ENCODE peak calls at places on chromosomes 7 and 10, in eight cellular contexts. One of them, this sample, is unnamed.

GRCh38 chr7:157355784-157356511 is 19.1 kb downstream of the DNAJB6 start:
- DNase-seq in T-helper 17 cell: no peak
- DNase-seq in AG10803: peak
- DNase-seq in GM03348: peak
- DNase-seq in activated CD4-positive, alpha-beta T cell treated with anti-CD3 and anti-CD28 coated beads, Interleukin-2, amount 10 ng/mL, durations not matched to agents 7 days and 5 days: no peak
- DNase-seq in anterior cingulate cortex: peak
- DNase-seq in OCI-LY7: no peak
- DNase-seq in NCI-H1930: no peak
- DNase-seq in this sample: peak

GRCh38 chr10:31508882-31509281 is 189.9 kb downstream of the ZEB1 start:
- DNase-seq in T-helper 17 cell: no peak
- DNase-seq in AG10803: peak
- DNase-seq in GM03348: no peak
- DNase-seq in activated CD4-positive, alpha-beta T cell treated with anti-CD3 and anti-CD28 coated beads, Interleukin-2, amount 10 ng/mL, durations not matched to agents 7 days and 5 days: no peak
- DNase-seq in anterior cingulate cortex: no peak
- DNase-seq in OCI-LY7: no peak
- DNase-seq in NCI-H1930: no peak
- DNase-seq in this sample: no peak

GRCh38 chr7:38383281-38383680 is 109.8 kb upstream of the TARP start:
- DNase-seq in T-helper 17 cell: no peak
- DNase-seq in AG10803: no peak
- DNase-seq in GM03348: no peak
- DNase-seq in activated CD4-positive, alpha-beta T cell treated with anti-CD3 and anti-CD28 coated beads, Interleukin-2, amount 10 ng/mL, durations not matched to agents 7 days and 5 days: no peak
- DNase-seq in anterior cingulate cortex: no peak
- DNase-seq in OCI-LY7: no peak
- DNase-seq in NCI-H1930: no peak
- DNase-seq in this sample: no peak

GRCh38 chr7:78221961-78222751 is 423.6 kb downstream of the PHTF2 start:
- DNase-seq in T-helper 17 cell: no peak
- DNase-seq in AG10803: peak
- DNase-seq in GM03348: peak
- DNase-seq in activated CD4-positive, alpha-beta T cell treated with anti-CD3 and anti-CD28 coated beads, Interleukin-2, amount 10 ng/mL, durations not matched to agents 7 days and 5 days: no peak
- DNase-seq in anterior cingulate cortex: no peak
- DNase-seq in OCI-LY7: peak
- DNase-seq in NCI-H1930: no peak
- DNase-seq in this sample: no peak

GRCh38 chr7:47375590-47375989 is 206.3 kb downstream of the TNS3 start:
- DNase-seq in T-helper 17 cell: no peak
- DNase-seq in AG10803: no peak
- DNase-seq in GM03348: peak
- DNase-seq in activated CD4-positive, alpha-beta T cell treated with anti-CD3 and anti-CD28 coated beads, Interleukin-2, amount 10 ng/mL, durations not matched to agents 7 days and 5 days: no peak
- DNase-seq in anterior cingulate cortex: no peak
- DNase-seq in OCI-LY7: no peak
- DNase-seq in NCI-H1930: no peak
- DNase-seq in this sample: no peak

GRCh38 chr10:6929157-6929830 is 349.2 kb upstream of the PRKCQ start:
- DNase-seq in T-helper 17 cell: no peak
- DNase-seq in AG10803: no peak
- DNase-seq in GM03348: no peak
- DNase-seq in activated CD4-positive, alpha-beta T cell treated with anti-CD3 and anti-CD28 coated beads, Interleukin-2, amount 10 ng/mL, durations not matched to agents 7 days and 5 days: no peak
- DNase-seq in anterior cingulate cortex: no peak
- DNase-seq in OCI-LY7: peak
- DNase-seq in NCI-H1930: no peak
- DNase-seq in this sample: no peak

GRCh38 chr7:151837285-151838042 is 39.5 kb downstream of the PRKAG2 start:
- DNase-seq in T-helper 17 cell: no peak
- DNase-seq in AG10803: no peak
- DNase-seq in GM03348: no peak
- DNase-seq in activated CD4-positive, alpha-beta T cell treated with anti-CD3 and anti-CD28 coated beads, Interleukin-2, amount 10 ng/mL, durations not matched to agents 7 days and 5 days: no peak
- DNase-seq in anterior cingulate cortex: no peak
- DNase-seq in OCI-LY7: no peak
- DNase-seq in NCI-H1930: no peak
- DNase-seq in this sample: no peak

GRCh38 chr10:27022048-27022447 is 78.2 kb downstream of the ANKRD26 start:
- DNase-seq in T-helper 17 cell: no peak
- DNase-seq in AG10803: no peak
- DNase-seq in GM03348: no peak
- DNase-seq in activated CD4-positive, alpha-beta T cell treated with anti-CD3 and anti-CD28 coated beads, Interleukin-2, amount 10 ng/mL, durations not matched to agents 7 days and 5 days: no peak
- DNase-seq in anterior cingulate cortex: no peak
- DNase-seq in OCI-LY7: no peak
- DNase-seq in NCI-H1930: no peak
- DNase-seq in this sample: no peak

GRCh38 chr10:69567920-69568319 is 5.3 kb downstream of the NEUROG3 start:
- DNase-seq in T-helper 17 cell: no peak
- DNase-seq in AG10803: peak
- DNase-seq in GM03348: peak
- DNase-seq in activated CD4-positive, alpha-beta T cell treated with anti-CD3 and anti-CD28 coated beads, Interleukin-2, amount 10 ng/mL, durations not matched to agents 7 days and 5 days: peak
- DNase-seq in anterior cingulate cortex: no peak
- DNase-seq in OCI-LY7: no peak
- DNase-seq in NCI-H1930: no peak
- DNase-seq in this sample: no peak

GRCh38 chr10:83648184-83648583 is 491.1 kb upstream of the GHITM start:
- DNase-seq in T-helper 17 cell: no peak
- DNase-seq in AG10803: no peak
- DNase-seq in GM03348: no peak
- DNase-seq in activated CD4-positive, alpha-beta T cell treated with anti-CD3 and anti-CD28 coated beads, Interleukin-2, amount 10 ng/mL, durations not matched to agents 7 days and 5 days: no peak
- DNase-seq in anterior cingulate cortex: no peak
- DNase-seq in OCI-LY7: no peak
- DNase-seq in NCI-H1930: no peak
- DNase-seq in this sample: no peak

GRCh38 chr10:93701903-93702277 is 502 bp downstream of the FRA10AC1 start:
- DNase-seq in T-helper 17 cell: no peak
- DNase-seq in AG10803: peak
- DNase-seq in GM03348: peak
- DNase-seq in activated CD4-positive, alpha-beta T cell treated with anti-CD3 and anti-CD28 coated beads, Interleukin-2, amount 10 ng/mL, durations not matched to agents 7 days and 5 days: no peak
- DNase-seq in anterior cingulate cortex: peak
- DNase-seq in OCI-LY7: no peak
- DNase-seq in NCI-H1930: no peak
- DNase-seq in this sample: peak

GRCh38 chr7:49775949-49776443 is 2.6 kb downstream of the VWC2 start:
- DNase-seq in T-helper 17 cell: no peak
- DNase-seq in AG10803: no peak
- DNase-seq in GM03348: no peak
- DNase-seq in activated CD4-positive, alpha-beta T cell treated with anti-CD3 and anti-CD28 coated beads, Interleukin-2, amount 10 ng/mL, durations not matched to agents 7 days and 5 days: no peak
- DNase-seq in anterior cingulate cortex: no peak
- DNase-seq in OCI-LY7: no peak
- DNase-seq in NCI-H1930: no peak
- DNase-seq in this sample: no peak

GRCh38 chr7:43756368-43757072 is 2.0 kb upstream of the BLVRA start:
- DNase-seq in T-helper 17 cell: no peak
- DNase-seq in AG10803: peak
- DNase-seq in GM03348: peak
- DNase-seq in activated CD4-positive, alpha-beta T cell treated with anti-CD3 and anti-CD28 coated beads, Interleukin-2, amount 10 ng/mL, durations not matched to agents 7 days and 5 days: no peak
- DNase-seq in anterior cingulate cortex: no peak
- DNase-seq in OCI-LY7: no peak
- DNase-seq in NCI-H1930: no peak
- DNase-seq in this sample: no peak

GRCh38 chr7:25512051-25512450 is 283.8 kb upstream of the NPVF start:
- DNase-seq in T-helper 17 cell: no peak
- DNase-seq in AG10803: no peak
- DNase-seq in GM03348: no peak
- DNase-seq in activated CD4-positive, alpha-beta T cell treated with anti-CD3 and anti-CD28 coated beads, Interleukin-2, amount 10 ng/mL, durations not matched to agents 7 days and 5 days: no peak
- DNase-seq in anterior cingulate cortex: no peak
- DNase-seq in OCI-LY7: no peak
- DNase-seq in NCI-H1930: no peak
- DNase-seq in this sample: no peak

GRCh38 chr7:156545989-156546388 is 94.6 kb upstream of the RNF32 start:
- DNase-seq in T-helper 17 cell: no peak
- DNase-seq in AG10803: no peak
- DNase-seq in GM03348: no peak
- DNase-seq in activated CD4-positive, alpha-beta T cell treated with anti-CD3 and anti-CD28 coated beads, Interleukin-2, amount 10 ng/mL, durations not matched to agents 7 days and 5 days: no peak
- DNase-seq in anterior cingulate cortex: peak
- DNase-seq in OCI-LY7: no peak
- DNase-seq in NCI-H1930: no peak
- DNase-seq in this sample: no peak

GRCh38 chr10:100103581-100103980 is 21.9 kb upstream of the CPN1 start:
- DNase-seq in T-helper 17 cell: no peak
- DNase-seq in AG10803: peak
- DNase-seq in GM03348: no peak
- DNase-seq in activated CD4-positive, alpha-beta T cell treated with anti-CD3 and anti-CD28 coated beads, Interleukin-2, amount 10 ng/mL, durations not matched to agents 7 days and 5 days: no peak
- DNase-seq in anterior cingulate cortex: no peak
- DNase-seq in OCI-LY7: no peak
- DNase-seq in NCI-H1930: no peak
- DNase-seq in this sample: no peak